ENCODE peak calls at places on chromosome 14, in six cellular contexts. I is neuronal stem cell; C is progenitor cell of endocrine pancreas; U is fibroblast of pulmonary artery; O is Peyer's patch; F is activated CD4-positive, alpha-beta T cell treated with anti-CD3 and anti-CD28 coated beads for 36 hours. W is an unnamed sample.

GRCh38 chr14:100868621-100869370 is 34.7 kb downstream of the RTL1 start:
- DNase-seq in I (no peak), C (no peak), U (no peak), O (no peak), F (no peak), W (no peak)

GRCh38 chr14:100330007-100330344 is 6.8 kb downstream of the SLC25A47 start:
- DNase-seq in I (no peak), C (no peak), U (no peak), O (no peak), F (no peak), W (no peak)

GRCh38 chr14:98382662-98383061 is 889.3 kb downstream of the BCL11B start:
- DNase-seq in I (no peak), C (no peak), U (no peak), O (no peak), F (no peak), W (no peak)

GRCh38 chr14:37889087-37889486 is 293.7 kb downstream of the TTC6 start:
- DNase-seq in I (no peak), C (no peak), U (no peak), O (no peak), F (no peak), W (no peak)

GRCh38 chr14:20698934-20699333 is 10.4 kb downstream of the ANG start:
- DNase-seq in I (no peak), C (no peak), U (no peak), O (no peak), F (no peak), W (no peak)

GRCh38 chr14:92656306-92656705 is 92.1 kb downstream of the LGMN start:
- DNase-seq in I (no peak), C (no peak), U (no peak), O (no peak), F (no peak), W (no peak)

GRCh38 chr14:79082883-79083282 is 912.7 kb downstream of the NRXN3 start:
- DNase-seq in I (no peak), C (no peak), U (no peak), O (no peak), F (no peak), W (no peak)

GRCh38 chr14:94689218-94689984 is 77.2 kb downstream of the SERPINA3 start:
- DNase-seq in I (peak), C (peak), U (peak), O (peak), F (peak), W (peak)

GRCh38 chr14:99720941-99721791 is 37.1 kb downstream of the CYP46A1 start:
- DNase-seq in I (no peak), C (no peak), U (no peak), O (peak), F (no peak), W (no peak)

GRCh38 chr14:70515796-70516195 is 19.0 kb downstream of the ADAM20 start:
- DNase-seq in I (no peak), C (no peak), U (no peak), O (no peak), F (no peak), W (no peak)

GRCh38 chr14:74049886-74050495 is 30.8 kb downstream of the BBOF1 start:
- DNase-seq in I (no peak), C (no peak), U (no peak), O (no peak), F (no peak), W (peak)

GRCh38 chr14:84403585-84403984 is 1126.4 kb upstream of the FLRT2 start:
- DNase-seq in I (peak), C (no peak), U (no peak), O (no peak), F (no peak), W (no peak)

GRCh38 chr14:56129092-56129491 is 10.9 kb downstream of the PELI2 start:
- DNase-seq in I (no peak), C (no peak), U (no peak), O (no peak), F (no peak), W (no peak)

GRCh38 chr14:77950371-77950770 is 150.5 kb downstream of the ADCK1 start:
- DNase-seq in I (no peak), C (no peak), U (no peak), O (no peak), F (no peak), W (no peak)

GRCh38 chr14:101412741-101413140 is 148.6 kb upstream of the DIO3 start:
- DNase-seq in I (no peak), C (no peak), U (no peak), O (no peak), F (no peak), W (no peak)

GRCh38 chr14:59055439-59056045 is 132.9 kb upstream of the DAAM1 start:
- DNase-seq in I (peak), C (no peak), U (peak), O (peak), F (peak), W (no peak)